ENCODE peak calls at places on chromosomes 13 and 19, in four cellular contexts. One of them, this sample, is unnamed.

GRCh38 chr19:16522559-16523377 is 19.5 kb downstream of the CHERP start:
- DNase-seq in choroid plexus epithelial cell: no peak
- DNase-seq in ovary: no peak
- DNase-seq in mammary epithelial cell: no peak
- DNase-seq in this sample: no peak

GRCh38 chr13:78183737-78184136 is 265.1 kb upstream of the EDNRB start:
- DNase-seq in mammary epithelial cell: no peak
- DNase-seq in ovary: no peak
- DNase-seq in choroid plexus epithelial cell: no peak
- DNase-seq in this sample: peak

GRCh38 chr19:31140717-31141116 is 208.5 kb downstream of the TSHZ3 start:
- DNase-seq in ovary: no peak
- DNase-seq in mammary epithelial cell: no peak
- DNase-seq in choroid plexus epithelial cell: peak
- DNase-seq in this sample: peak

GRCh38 chr19:17202249-17202648 is 12.9 kb upstream of the USE1 start:
- DNase-seq in ovary: no peak
- DNase-seq in choroid plexus epithelial cell: no peak
- DNase-seq in mammary epithelial cell: peak
- DNase-seq in this sample: no peak

GRCh38 chr13:53012707-53013106 is 15.9 kb upstream of the OLFM4 start:
- DNase-seq in mammary epithelial cell: no peak
- DNase-seq in choroid plexus epithelial cell: no peak
- DNase-seq in ovary: no peak
- DNase-seq in this sample: no peak

GRCh38 chr19:39829702-39830275 is 4.2 kb downstream of the DYRK1B start:
- DNase-seq in choroid plexus epithelial cell: no peak
- DNase-seq in mammary epithelial cell: no peak
- DNase-seq in ovary: no peak
- DNase-seq in this sample: no peak

GRCh38 chr13:94033830-94034642 is 445.4 kb downstream of the DCT start:
- DNase-seq in mammary epithelial cell: no peak
- DNase-seq in ovary: no peak
- DNase-seq in choroid plexus epithelial cell: peak
- DNase-seq in this sample: no peak

GRCh38 chr13:39599842-39600241 is 3.2 kb downstream of the LHFPL6 start:
- DNase-seq in ovary: no peak
- DNase-seq in choroid plexus epithelial cell: peak
- DNase-seq in mammary epithelial cell: no peak
- DNase-seq in this sample: peak

GRCh38 chr13:105153626-105154025 is 1381.8 kb downstream of the EFNB2 start:
- DNase-seq in mammary epithelial cell: no peak
- DNase-seq in choroid plexus epithelial cell: peak
- DNase-seq in ovary: no peak
- DNase-seq in this sample: no peak

GRCh38 chr19:9406798-9407352 is 28.5 kb downstream of the ZNF266 start:
- DNase-seq in ovary: peak
- DNase-seq in choroid plexus epithelial cell: peak
- DNase-seq in mammary epithelial cell: peak
- DNase-seq in this sample: peak

GRCh38 chr13:64675256-64675892 is 2554.8 kb downstream of the PCDH9 start:
- DNase-seq in choroid plexus epithelial cell: peak
- DNase-seq in mammary epithelial cell: peak
- DNase-seq in ovary: no peak
- DNase-seq in this sample: peak

GRCh38 chr13:99976502-99977115 is 5.0 kb upstream of the ZIC2 start:
- DNase-seq in choroid plexus epithelial cell: no peak
- DNase-seq in ovary: no peak
- DNase-seq in mammary epithelial cell: no peak
- DNase-seq in this sample: no peak

GRCh38 chr13:113008841-113009240 is 39.8 kb downstream of the MCF2L start:
- DNase-seq in mammary epithelial cell: no peak
- DNase-seq in choroid plexus epithelial cell: no peak
- DNase-seq in ovary: no peak
- DNase-seq in this sample: no peak

GRCh38 chr19:11963566-11964355 is 1.1 kb upstream of the ZNF763 start:
- DNase-seq in ovary: peak
- DNase-seq in mammary epithelial cell: peak
- DNase-seq in choroid plexus epithelial cell: peak
- DNase-seq in this sample: peak

GRCh38 chr13:25286308-25286968 is 850 bp downstream of the MTMR6 start:
- DNase-seq in mammary epithelial cell: peak
- DNase-seq in choroid plexus epithelial cell: peak
- DNase-seq in ovary: no peak
- DNase-seq in this sample: peak

GRCh38 chr13:49098198-49098597 is 121.9 kb upstream of the MLNR start:
- DNase-seq in mammary epithelial cell: peak
- DNase-seq in ovary: no peak
- DNase-seq in choroid plexus epithelial cell: peak
- DNase-seq in this sample: peak

GRCh38 chr19:48982280-48982679 is 10.8 kb downstream of the GYS1 start:
- DNase-seq in ovary: no peak
- DNase-seq in choroid plexus epithelial cell: no peak
- DNase-seq in mammary epithelial cell: no peak
- DNase-seq in this sample: no peak

GRCh38 chr13:29171244-29171643 is 351.1 kb downstream of the MTUS2 start:
- DNase-seq in choroid plexus epithelial cell: no peak
- DNase-seq in ovary: no peak
- DNase-seq in mammary epithelial cell: no peak
- DNase-seq in this sample: no peak

GRCh38 chr19:19451429-19452240 is 46.2 kb downstream of the GATAD2A start:
- DNase-seq in mammary epithelial cell: no peak
- DNase-seq in choroid plexus epithelial cell: no peak
- DNase-seq in ovary: no peak
- DNase-seq in this sample: peak

GRCh38 chr13:62375653-62376052 is 960.0 kb upstream of the PCDH20 start:
- DNase-seq in ovary: no peak
- DNase-seq in choroid plexus epithelial cell: no peak
- DNase-seq in mammary epithelial cell: no peak
- DNase-seq in this sample: no peak

GRCh38 chr13:35953537-35954206 is 177.5 kb downstream of the DCLK1 start:
- DNase-seq in mammary epithelial cell: peak
- DNase-seq in ovary: peak
- DNase-seq in choroid plexus epithelial cell: peak
- DNase-seq in this sample: peak

GRCh38 chr19:29687897-29688728 is 22.9 kb downstream of the PLEKHF1 start:
- DNase-seq in ovary: no peak
- DNase-seq in mammary epithelial cell: peak
- DNase-seq in choroid plexus epithelial cell: peak
- DNase-seq in this sample: peak

GRCh38 chr13:29922896-29923295 is 72.5 kb upstream of the UBL3 start:
- DNase-seq in mammary epithelial cell: peak
- DNase-seq in choroid plexus epithelial cell: peak
- DNase-seq in ovary: no peak
- DNase-seq in this sample: peak

GRCh38 chr13:107035778-107036177 is 467.8 kb upstream of the ARGLU1 start:
- DNase-seq in choroid plexus epithelial cell: peak
- DNase-seq in ovary: no peak
- DNase-seq in mammary epithelial cell: no peak
- DNase-seq in this sample: peak

GRCh38 chr13:40439928-40440327 is 226.5 kb downstream of the FOXO1 start:
- DNase-seq in choroid plexus epithelial cell: no peak
- DNase-seq in mammary epithelial cell: no peak
- DNase-seq in ovary: peak
- DNase-seq in this sample: no peak

GRCh38 chr13:44565881-44566280 is 10.2 kb downstream of the TSC22D1 start:
- DNase-seq in ovary: no peak
- DNase-seq in choroid plexus epithelial cell: peak
- DNase-seq in mammary epithelial cell: no peak
- DNase-seq in this sample: peak

GRCh38 chr13:60922526-60923231 is 493.0 kb downstream of the PCDH20 start:
- DNase-seq in mammary epithelial cell: no peak
- DNase-seq in choroid plexus epithelial cell: no peak
- DNase-seq in ovary: no peak
- DNase-seq in this sample: no peak

GRCh38 chr19:1847684-1848398 is 442 bp downstream of the REXO1 start:
- DNase-seq in ovary: no peak
- DNase-seq in mammary epithelial cell: peak
- DNase-seq in choroid plexus epithelial cell: peak
- DNase-seq in this sample: peak
- H3K4me3 ChIP-seq in ovary: peak
- H3K4me3 ChIP-seq in mammary epithelial cell: peak
- H3K4me3 ChIP-seq in choroid plexus epithelial cell: peak
- H3K4me3 ChIP-seq in this sample: peak

GRCh38 chr19:46623915-46624502 is 880 bp downstream of the PTGIR start:
- DNase-seq in choroid plexus epithelial cell: no peak
- DNase-seq in mammary epithelial cell: no peak
- DNase-seq in ovary: no peak
- DNase-seq in this sample: no peak

GRCh38 chr19:46626441-46626840 is 1.6 kb upstream of the PTGIR start:
- DNase-seq in mammary epithelial cell: no peak
- DNase-seq in choroid plexus epithelial cell: no peak
- DNase-seq in ovary: no peak
- DNase-seq in this sample: no peak

GRCh38 chr19:46622118-46622446 is 2.8 kb downstream of the PTGIR start:
- DNase-seq in ovary: no peak
- DNase-seq in mammary epithelial cell: no peak
- DNase-seq in choroid plexus epithelial cell: no peak
- DNase-seq in this sample: no peak

GRCh38 chr19:46625731-46626130 is 842 bp upstream of the PTGIR start:
- DNase-seq in ovary: no peak
- DNase-seq in choroid plexus epithelial cell: no peak
- DNase-seq in mammary epithelial cell: no peak
- DNase-seq in this sample: no peak

GRCh38 chr19:46624958-46625661 is at the start of gene PTGIR:
- DNase-seq in mammary epithelial cell: no peak
- DNase-seq in choroid plexus epithelial cell: peak
- DNase-seq in ovary: no peak
- DNase-seq in this sample: peak
- TF ChIP-seq CTCF in mammary epithelial cell: no peak
- TF ChIP-seq CTCF in choroid plexus epithelial cell: peak
- TF ChIP-seq CTCF in ovary: no peak
- TF ChIP-seq CTCF in this sample: no peak

DNA sequence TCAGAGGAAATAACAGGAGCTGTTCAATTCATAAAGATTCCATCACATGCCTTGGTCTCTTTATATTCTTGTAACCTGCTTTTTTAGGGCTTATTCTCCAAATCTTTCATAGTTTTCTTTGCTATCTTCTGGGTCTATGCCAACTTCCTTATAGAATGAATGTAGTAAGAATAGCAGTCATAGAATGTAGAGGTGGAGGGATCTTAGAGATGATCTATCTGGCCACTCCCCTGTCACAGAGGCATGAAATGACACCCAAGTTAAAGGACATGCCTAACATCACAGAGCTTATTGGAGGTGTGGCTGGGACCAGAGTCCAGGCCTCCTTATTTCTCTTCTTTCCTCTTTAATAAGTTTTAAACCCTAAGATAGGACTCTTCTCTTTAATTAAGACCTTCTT is 13.2 kb downstream of the LCP1 start:
- DNase-seq in choroid plexus epithelial cell: no peak
- DNase-seq in ovary: no peak
- DNase-seq in mammary epithelial cell: no peak
- DNase-seq in this sample: no peak
- H3K4me3 ChIP-seq in choroid plexus epithelial cell: no peak
- H3K4me3 ChIP-seq in ovary: no peak
- H3K4me3 ChIP-seq in mammary epithelial cell: no peak
- H3K4me3 ChIP-seq in this sample: no peak

GRCh38 chr19:42872608-42873007 is 6.9 kb downstream of the PSG1 start:
- DNase-seq in choroid plexus epithelial cell: peak
- DNase-seq in mammary epithelial cell: no peak
- DNase-seq in ovary: no peak
- DNase-seq in this sample: no peak
- TF ChIP-seq CTCF in choroid plexus epithelial cell: peak
- TF ChIP-seq CTCF in mammary epithelial cell: peak
- TF ChIP-seq CTCF in ovary: no peak
- TF ChIP-seq CTCF in this sample: peak

DNA sequence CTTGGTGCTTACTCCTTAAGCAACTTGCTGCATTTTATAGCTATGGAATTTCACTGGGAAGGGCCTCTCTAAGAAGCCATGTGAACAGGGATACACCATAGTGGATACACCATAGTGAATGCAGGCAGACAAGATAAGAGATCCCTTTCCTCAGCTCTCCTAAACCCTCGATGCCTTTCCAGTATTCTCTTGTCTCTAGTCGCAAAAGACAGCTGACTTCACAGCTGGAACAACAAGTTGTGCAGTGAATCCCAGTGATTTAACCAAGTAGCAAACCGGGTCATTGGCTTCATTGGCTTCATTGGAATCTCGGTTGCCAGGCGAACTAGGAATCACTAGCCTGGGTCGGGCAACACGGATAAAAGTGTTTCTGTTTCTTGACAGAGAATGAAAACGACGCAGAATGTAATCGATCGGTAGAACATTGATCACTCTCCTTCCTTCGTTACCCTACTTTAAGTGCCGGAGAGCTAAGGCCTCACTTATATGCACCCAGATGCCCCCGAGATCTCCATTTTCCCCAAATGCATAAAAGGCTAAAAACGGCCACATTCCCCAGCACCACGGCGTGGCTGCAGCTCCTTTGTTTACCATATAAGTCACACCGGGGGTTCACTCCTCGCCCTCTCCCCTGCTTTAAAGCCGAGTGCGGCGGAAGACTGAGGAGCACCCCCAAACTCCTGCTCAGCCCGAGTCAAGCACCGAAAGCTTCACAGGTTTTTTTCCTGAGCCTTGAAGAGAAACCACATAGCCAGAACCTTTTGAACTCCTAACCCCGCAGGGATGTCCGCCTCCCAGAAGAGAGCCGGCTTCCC is 674 bp downstream of the TRPC4 start:
- DNase-seq in mammary epithelial cell: no peak
- DNase-seq in ovary: no peak
- DNase-seq in choroid plexus epithelial cell: peak
- DNase-seq in this sample: peak
- H3K4me3 ChIP-seq in mammary epithelial cell: peak
- H3K4me3 ChIP-seq in ovary: peak
- H3K4me3 ChIP-seq in choroid plexus epithelial cell: peak
- H3K4me3 ChIP-seq in this sample: peak

GRCh38 chr13:65990684-65991083 is 1239.5 kb downstream of the PCDH9 start:
- DNase-seq in choroid plexus epithelial cell: no peak
- DNase-seq in mammary epithelial cell: no peak
- DNase-seq in ovary: no peak
- DNase-seq in this sample: no peak

DNA sequence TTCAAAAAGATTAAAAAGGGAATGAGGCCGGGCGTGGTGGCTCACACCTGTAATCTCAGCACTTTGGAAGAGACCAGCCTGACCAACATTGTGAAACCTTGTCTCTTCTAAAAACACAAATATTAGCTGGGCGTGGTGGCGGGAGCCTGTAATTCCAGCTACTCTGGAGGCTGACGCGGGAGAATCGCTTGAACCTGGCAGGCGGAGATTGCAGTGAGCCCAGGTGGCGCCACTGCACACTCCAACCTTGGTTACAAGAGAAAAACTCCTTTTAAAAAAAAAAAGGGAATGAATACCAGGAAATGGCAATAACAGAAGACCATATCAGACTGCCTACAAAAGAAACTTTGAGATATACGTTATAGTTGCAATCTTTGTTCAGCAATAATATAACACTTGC is 1244.5 kb downstream of the PCDH9 start:
- DNase-seq in ovary: no peak
- DNase-seq in choroid plexus epithelial cell: no peak
- DNase-seq in mammary epithelial cell: no peak
- DNase-seq in this sample: no peak
- TF ChIP-seq CTCF in ovary: no peak
- TF ChIP-seq CTCF in choroid plexus epithelial cell: no peak
- TF ChIP-seq CTCF in mammary epithelial cell: no peak
- TF ChIP-seq CTCF in this sample: no peak

This sample was measured in AG10803.